ENCODE peak calls at places on chromosomes 16 and 17, in six cellular contexts. One of them, this sample, is unnamed.

GRCh38 chr17:55334285-55334684 is 69.5 kb downstream of the HLF start:
- DNase-seq in IMR-90: no peak
- DNase-seq in trophoblast cell: no peak
- DNase-seq in H9: no peak
- DNase-seq in mesenchymal stem cell: no peak
- DNase-seq in H1: no peak
- DNase-seq in this sample: no peak

GRCh38 chr16:22027633-22028032 is 19.7 kb downstream of the MOSMO start:
- DNase-seq in IMR-90: no peak
- DNase-seq in trophoblast cell: no peak
- DNase-seq in H9: no peak
- DNase-seq in mesenchymal stem cell: peak
- DNase-seq in H1: no peak
- DNase-seq in this sample: no peak

GRCh38 chr16:71353736-71354135 is 4.8 kb upstream of the CALB2 start:
- DNase-seq in IMR-90: no peak
- DNase-seq in trophoblast cell: no peak
- DNase-seq in H9: peak
- DNase-seq in mesenchymal stem cell: no peak
- DNase-seq in H1: no peak
- DNase-seq in this sample: no peak

GRCh38 chr17:39461911-39462641 is 790 bp downstream of the CDK12 start:
- DNase-seq in IMR-90: peak
- DNase-seq in trophoblast cell: peak
- DNase-seq in H9: peak
- DNase-seq in mesenchymal stem cell: peak
- DNase-seq in H1: no peak
- DNase-seq in this sample: no peak

GRCh38 chr17:48593840-48594411 is 347 bp upstream of the HOXB5 start:
- DNase-seq in IMR-90: peak
- DNase-seq in trophoblast cell: peak
- DNase-seq in H9: peak
- DNase-seq in mesenchymal stem cell: peak
- DNase-seq in H1: peak
- DNase-seq in this sample: peak

GRCh38 chr17:62147284-62147683 is 82.2 kb upstream of the MED13 start:
- DNase-seq in IMR-90: no peak
- DNase-seq in trophoblast cell: no peak
- DNase-seq in H9: no peak
- DNase-seq in mesenchymal stem cell: no peak
- DNase-seq in H1: no peak
- DNase-seq in this sample: no peak

GRCh38 chr17:1486802-1487695 is 5.4 kb downstream of the MYO1C start:
- DNase-seq in IMR-90: no peak
- DNase-seq in trophoblast cell: peak
- DNase-seq in H9: peak
- DNase-seq in mesenchymal stem cell: peak
- DNase-seq in H1: no peak
- DNase-seq in this sample: peak

GRCh38 chr17:35895602-35896001 is 15.4 kb upstream of the CCL5 start:
- DNase-seq in IMR-90: peak
- DNase-seq in trophoblast cell: peak
- DNase-seq in H9: no peak
- DNase-seq in mesenchymal stem cell: peak
- DNase-seq in H1: no peak
- DNase-seq in this sample: no peak

GRCh38 chr17:8542599-8542998 is 87.9 kb downstream of the MYH10 start:
- DNase-seq in IMR-90: no peak
- DNase-seq in trophoblast cell: no peak
- DNase-seq in H9: no peak
- DNase-seq in mesenchymal stem cell: no peak
- DNase-seq in H1: no peak
- DNase-seq in this sample: no peak

GRCh38 chr17:82493517-82493840 is 26.1 kb upstream of the FOXK2 start:
- DNase-seq in IMR-90: no peak
- DNase-seq in trophoblast cell: no peak
- DNase-seq in H9: no peak
- DNase-seq in mesenchymal stem cell: peak
- DNase-seq in H1: no peak
- DNase-seq in this sample: no peak

GRCh38 chr17:82494236-82495055 is 25.1 kb upstream of the FOXK2 start:
- DNase-seq in IMR-90: peak
- DNase-seq in trophoblast cell: peak
- DNase-seq in H9: peak
- DNase-seq in mesenchymal stem cell: peak
- DNase-seq in H1: peak
- DNase-seq in this sample: peak

GRCh38 chr17:82496529-82497434 is 22.8 kb upstream of the FOXK2 start:
- DNase-seq in IMR-90: peak
- DNase-seq in trophoblast cell: peak
- DNase-seq in H9: peak
- DNase-seq in mesenchymal stem cell: peak
- DNase-seq in H1: peak
- DNase-seq in this sample: peak

GRCh38 chr17:82497483-82498405 is 21.8 kb upstream of the FOXK2 start:
- DNase-seq in IMR-90: peak
- DNase-seq in trophoblast cell: peak
- DNase-seq in H9: no peak
- DNase-seq in mesenchymal stem cell: peak
- DNase-seq in H1: no peak
- DNase-seq in this sample: peak

DNA sequence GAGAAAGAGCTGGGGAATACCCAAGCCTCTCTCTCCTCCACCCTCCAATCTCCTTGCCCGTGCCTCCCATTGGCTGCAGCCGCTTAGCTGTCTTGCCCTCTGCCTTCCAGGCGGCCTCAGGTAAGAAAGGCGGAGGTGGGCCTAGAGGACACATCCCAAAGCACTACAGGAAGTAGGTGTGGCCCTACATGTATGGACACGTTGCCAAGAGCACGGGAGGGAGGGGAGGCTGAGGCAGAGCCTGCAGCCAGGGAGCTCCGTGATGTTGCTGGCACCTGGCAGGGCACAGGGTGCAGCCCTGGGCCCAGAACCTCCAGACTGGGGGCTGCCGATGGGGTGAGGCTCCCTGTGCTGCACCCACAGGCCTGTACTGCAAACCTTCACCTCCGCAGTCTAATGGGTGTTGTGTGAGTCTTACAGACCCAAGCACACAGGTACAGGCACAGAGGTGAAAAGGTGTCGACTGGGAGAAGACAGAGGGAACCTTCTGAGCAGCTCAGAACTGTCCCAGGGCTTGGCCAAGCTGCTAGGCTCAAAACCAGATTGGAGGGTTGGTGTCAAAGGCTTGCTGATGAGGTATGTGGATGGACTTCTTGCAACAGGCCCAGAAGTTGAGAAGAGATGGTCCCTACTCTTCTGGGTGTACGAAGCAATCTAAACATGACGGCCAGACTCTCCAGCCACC is 23.5 kb upstream of the FOXK2 start:
- DNase-seq in IMR-90: no peak
- DNase-seq in trophoblast cell: peak
- DNase-seq in H9: peak
- DNase-seq in mesenchymal stem cell: no peak
- DNase-seq in H1: peak
- DNase-seq in this sample: no peak
- H3K27ac ChIP-seq in IMR-90: no peak
- H3K27ac ChIP-seq in trophoblast cell: no peak
- H3K27ac ChIP-seq in H9: no peak
- H3K27ac ChIP-seq in mesenchymal stem cell: no peak
- H3K27ac ChIP-seq in H1: no peak
- H3K27ac ChIP-seq in this sample: no peak

GRCh38 chr16:10972108-10972955 is 28.0 kb downstream of the CLEC16A start:
- DNase-seq in IMR-90: no peak
- DNase-seq in trophoblast cell: no peak
- DNase-seq in H9: no peak
- DNase-seq in mesenchymal stem cell: no peak
- DNase-seq in H1: no peak
- DNase-seq in this sample: no peak
- H2BK5ac ChIP-seq in IMR-90: peak
- H2BK5ac ChIP-seq in trophoblast cell: peak
- H2BK5ac ChIP-seq in H9: no peak
- H2BK5ac ChIP-seq in mesenchymal stem cell: no peak
- H2BK5ac ChIP-seq in H1: no peak
- H2BK5ac ChIP-seq in this sample: no peak

GRCh38 chr17:17303010-17303846 is at the start of gene NT5M:
- DNase-seq in IMR-90: peak
- DNase-seq in trophoblast cell: peak
- DNase-seq in H9: peak
- DNase-seq in mesenchymal stem cell: peak
- DNase-seq in H1: no peak
- DNase-seq in this sample: peak
- H4K91ac ChIP-seq in IMR-90: no peak
- H4K91ac ChIP-seq in trophoblast cell: peak
- H4K91ac ChIP-seq in H9: no peak
- H4K91ac ChIP-seq in mesenchymal stem cell: no peak
- H4K91ac ChIP-seq in H1: peak
- H4K91ac ChIP-seq in this sample: no peak

DNA sequence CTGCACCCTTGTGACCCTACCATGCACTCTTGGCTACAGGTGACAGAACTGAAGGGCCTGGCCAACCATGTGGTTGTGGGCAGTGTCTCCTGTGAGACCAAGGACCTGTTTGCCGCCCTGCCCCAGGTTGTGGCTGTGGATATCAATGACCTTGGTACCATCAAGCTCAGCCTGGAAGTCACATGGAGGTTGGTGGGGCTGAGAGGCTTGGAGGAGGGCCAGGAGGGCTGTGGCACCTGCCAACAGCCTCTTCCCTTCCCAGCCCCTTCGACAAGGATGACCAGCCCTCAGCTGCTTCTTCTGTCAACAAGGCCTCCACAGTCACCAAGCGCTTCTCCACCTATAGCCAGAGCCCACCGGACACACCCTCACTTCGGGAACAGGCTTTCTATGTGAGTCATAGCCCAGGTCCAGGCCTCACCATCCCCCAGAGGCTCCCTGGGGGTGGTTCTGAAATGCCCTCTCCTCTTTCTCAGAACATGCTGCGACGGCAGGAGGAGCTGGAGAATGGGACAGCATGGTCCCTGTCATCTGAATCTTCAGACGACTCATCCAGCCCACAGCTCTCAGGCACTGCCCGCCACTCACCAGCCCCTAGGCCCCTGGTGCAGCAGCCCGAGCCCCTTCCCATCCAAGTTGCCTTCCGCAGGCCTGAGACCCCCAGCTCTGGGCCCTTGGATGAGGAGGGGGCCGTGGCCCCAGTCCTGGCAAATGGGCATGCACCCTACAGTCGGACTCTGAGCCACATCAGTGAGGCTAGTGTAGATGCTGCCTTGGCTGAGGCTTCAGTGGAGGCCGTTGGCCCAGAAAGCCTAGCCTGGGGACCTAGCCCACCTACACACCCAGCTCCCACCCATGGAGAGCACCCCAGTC is 13.0 kb downstream of the RIPOR1 start:
- DNase-seq in IMR-90: peak
- DNase-seq in trophoblast cell: no peak
- DNase-seq in H9: no peak
- DNase-seq in mesenchymal stem cell: peak
- DNase-seq in H1: no peak
- DNase-seq in this sample: no peak
- H3K27ac ChIP-seq in IMR-90: no peak
- H3K27ac ChIP-seq in trophoblast cell: no peak
- H3K27ac ChIP-seq in H9: no peak
- H3K27ac ChIP-seq in mesenchymal stem cell: no peak
- H3K27ac ChIP-seq in H1: no peak
- H3K27ac ChIP-seq in this sample: no peak

DNA sequence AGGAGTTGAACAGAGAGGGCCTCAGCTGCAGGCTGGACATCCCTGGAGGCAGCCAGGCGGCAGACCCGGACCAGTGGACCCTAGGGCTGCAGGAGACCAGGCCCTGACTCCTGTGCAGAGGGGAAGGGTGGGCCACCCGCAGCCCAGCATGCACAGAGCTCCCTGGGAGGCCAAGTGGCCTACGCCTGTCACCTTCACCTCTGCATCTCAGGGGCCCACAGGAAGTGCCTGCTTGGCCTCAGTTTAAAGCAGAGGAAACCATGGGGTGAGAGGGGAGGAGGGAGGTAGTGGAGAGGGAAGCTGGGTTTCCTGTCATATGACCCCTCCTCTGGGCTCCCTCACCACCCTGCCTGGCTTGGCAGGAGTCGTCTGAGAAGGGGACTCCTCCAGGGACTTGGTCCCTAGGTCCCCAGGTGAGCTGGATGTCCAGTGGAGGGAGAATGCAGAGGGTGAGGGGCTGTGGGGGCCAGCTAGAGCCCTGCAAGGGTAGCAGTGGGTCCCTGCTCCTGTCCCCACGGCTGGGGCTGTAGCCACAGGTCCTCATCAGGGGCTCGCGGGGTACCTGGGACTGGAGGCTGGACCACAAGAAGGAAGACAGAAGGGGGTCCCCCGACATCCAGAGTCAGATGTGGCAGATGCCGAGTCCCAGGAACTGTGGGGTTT is at the start of gene TMC8:
- DNase-seq in IMR-90: no peak
- DNase-seq in trophoblast cell: no peak
- DNase-seq in H9: peak
- DNase-seq in mesenchymal stem cell: no peak
- DNase-seq in H1: no peak
- DNase-seq in this sample: no peak
- H2BK5ac ChIP-seq in IMR-90: no peak
- H2BK5ac ChIP-seq in trophoblast cell: no peak
- H2BK5ac ChIP-seq in H9: no peak
- H2BK5ac ChIP-seq in mesenchymal stem cell: no peak
- H2BK5ac ChIP-seq in H1: peak
- H2BK5ac ChIP-seq in this sample: peak

GRCh38 chr17:30309591-30309990 is 17.8 kb upstream of the BLMH start:
- DNase-seq in IMR-90: no peak
- DNase-seq in trophoblast cell: no peak
- DNase-seq in H9: no peak
- DNase-seq in mesenchymal stem cell: no peak
- DNase-seq in H1: no peak
- DNase-seq in this sample: no peak
- H4K91ac ChIP-seq in IMR-90: no peak
- H4K91ac ChIP-seq in trophoblast cell: no peak
- H4K91ac ChIP-seq in H9: no peak
- H4K91ac ChIP-seq in mesenchymal stem cell: no peak
- H4K91ac ChIP-seq in H1: no peak
- H4K91ac ChIP-seq in this sample: no peak

GRCh38 chr17:81222906-81223757 is at the start of gene CEP131:
- DNase-seq in IMR-90: peak
- DNase-seq in trophoblast cell: peak
- DNase-seq in H9: peak
- DNase-seq in mesenchymal stem cell: peak
- DNase-seq in H1: peak
- DNase-seq in this sample: peak
- H3K27ac ChIP-seq in IMR-90: no peak
- H3K27ac ChIP-seq in trophoblast cell: no peak
- H3K27ac ChIP-seq in H9: no peak
- H3K27ac ChIP-seq in mesenchymal stem cell: no peak
- H3K27ac ChIP-seq in H1: peak
- H3K27ac ChIP-seq in this sample: no peak